ENCODE peak calls at places on chromosomes 4 and X, in seven cellular contexts. One of them, this sample, is unnamed.

GRCh38 chr4:107151173-107151572 is 115.1 kb upstream of the DKK2 start:
- DNase-seq in dorsolateral prefrontal cortex: no peak
- DNase-seq in aorta: no peak
- DNase-seq in amniotic epithelial cell: no peak
- DNase-seq in HS-5: no peak
- DNase-seq in AG04450: no peak
- DNase-seq in activated gamma-delta T cell treated with anti-CD3 and anti-CD28 coated beads, Interleukin-2, amount 50 U/mL, for 16 hours: no peak
- DNase-seq in this sample: no peak

GRCh38 chrX:25083661-25084060 is 67.9 kb upstream of the ARX start:
- DNase-seq in dorsolateral prefrontal cortex: no peak
- DNase-seq in AG04450: no peak
- DNase-seq in amniotic epithelial cell: no peak
- DNase-seq in activated gamma-delta T cell treated with anti-CD3 and anti-CD28 coated beads, Interleukin-2, amount 50 U/mL, for 16 hours: no peak
- DNase-seq in aorta: no peak
- DNase-seq in HS-5: peak; percentile 13
- DNase-seq in this sample: peak; percentile 46

GRCh38 chr4:61445374-61446063 is 245.4 kb downstream of the ADGRL3 start:
- DNase-seq in aorta: no peak
- DNase-seq in HS-5: no peak
- DNase-seq in amniotic epithelial cell: no peak
- DNase-seq in AG04450: no peak
- DNase-seq in activated gamma-delta T cell treated with anti-CD3 and anti-CD28 coated beads, Interleukin-2, amount 50 U/mL, for 16 hours: no peak
- DNase-seq in dorsolateral prefrontal cortex: no peak
- DNase-seq in this sample: no peak

GRCh38 chrX:22486326-22486725 is 213.6 kb downstream of the CBLL2 start:
- DNase-seq in activated gamma-delta T cell treated with anti-CD3 and anti-CD28 coated beads, Interleukin-2, amount 50 U/mL, for 16 hours: no peak
- DNase-seq in HS-5: no peak
- DNase-seq in dorsolateral prefrontal cortex: no peak
- DNase-seq in AG04450: no peak
- DNase-seq in amniotic epithelial cell: peak; percentile 49
- DNase-seq in aorta: no peak
- DNase-seq in this sample: no peak

GRCh38 chr4:77072195-77072753 is 3.5 kb downstream of the CCNI start:
- DNase-seq in HS-5: no peak
- DNase-seq in activated gamma-delta T cell treated with anti-CD3 and anti-CD28 coated beads, Interleukin-2, amount 50 U/mL, for 16 hours: no peak
- DNase-seq in aorta: no peak
- DNase-seq in AG04450: no peak
- DNase-seq in amniotic epithelial cell: no peak
- DNase-seq in dorsolateral prefrontal cortex: no peak
- DNase-seq in this sample: peak; percentile 58

GRCh38 chrX:78708830-78709229 is 38.7 kb upstream of the LPAR4 start:
- DNase-seq in amniotic epithelial cell: no peak
- DNase-seq in AG04450: no peak
- DNase-seq in dorsolateral prefrontal cortex: no peak
- DNase-seq in activated gamma-delta T cell treated with anti-CD3 and anti-CD28 coated beads, Interleukin-2, amount 50 U/mL, for 16 hours: no peak
- DNase-seq in HS-5: no peak
- DNase-seq in aorta: no peak
- DNase-seq in this sample: no peak

GRCh38 chrX:115940888-115941332 is 229.6 kb upstream of the AGTR2 start:
- DNase-seq in dorsolateral prefrontal cortex: peak; percentile 55
- DNase-seq in AG04450: no peak
- DNase-seq in aorta: peak; percentile 81
- DNase-seq in activated gamma-delta T cell treated with anti-CD3 and anti-CD28 coated beads, Interleukin-2, amount 50 U/mL, for 16 hours: no peak
- DNase-seq in amniotic epithelial cell: no peak
- DNase-seq in HS-5: no peak
- DNase-seq in this sample: no peak

GRCh38 chr4:76690091-76690905 is 207.6 kb downstream of the SOWAHB start:
- DNase-seq in AG04450: no peak
- DNase-seq in amniotic epithelial cell: no peak
- DNase-seq in HS-5: no peak
- DNase-seq in dorsolateral prefrontal cortex: no peak
- DNase-seq in aorta: no peak
- DNase-seq in activated gamma-delta T cell treated with anti-CD3 and anti-CD28 coated beads, Interleukin-2, amount 50 U/mL, for 16 hours: no peak
- DNase-seq in this sample: no peak

GRCh38 chrX:44314259-44314734 is 29.2 kb downstream of the EFHC2 start:
- DNase-seq in activated gamma-delta T cell treated with anti-CD3 and anti-CD28 coated beads, Interleukin-2, amount 50 U/mL, for 16 hours: no peak
- DNase-seq in AG04450: peak; percentile 0
- DNase-seq in aorta: no peak
- DNase-seq in HS-5: peak; percentile 24
- DNase-seq in amniotic epithelial cell: peak; percentile 88
- DNase-seq in dorsolateral prefrontal cortex: no peak
- DNase-seq in this sample: no peak

GRCh38 chr4:139312552-139313332 is 10.5 kb upstream of the NDUFC1 start:
- DNase-seq in activated gamma-delta T cell treated with anti-CD3 and anti-CD28 coated beads, Interleukin-2, amount 50 U/mL, for 16 hours: no peak
- DNase-seq in HS-5: no peak
- DNase-seq in dorsolateral prefrontal cortex: no peak
- DNase-seq in aorta: no peak
- DNase-seq in AG04450: no peak
- DNase-seq in amniotic epithelial cell: no peak
- DNase-seq in this sample: no peak

GRCh38 chr4:5192271-5192670 is 141.0 kb downstream of the STK32B start:
- DNase-seq in HS-5: no peak
- DNase-seq in aorta: no peak
- DNase-seq in amniotic epithelial cell: no peak
- DNase-seq in AG04450: no peak
- DNase-seq in activated gamma-delta T cell treated with anti-CD3 and anti-CD28 coated beads, Interleukin-2, amount 50 U/mL, for 16 hours: no peak
- DNase-seq in dorsolateral prefrontal cortex: no peak
- DNase-seq in this sample: no peak

GRCh38 chr4:104395219-104395618 is 99.5 kb downstream of the CXXC4 start:
- DNase-seq in AG04450: no peak
- DNase-seq in dorsolateral prefrontal cortex: no peak
- DNase-seq in amniotic epithelial cell: no peak
- DNase-seq in aorta: no peak
- DNase-seq in activated gamma-delta T cell treated with anti-CD3 and anti-CD28 coated beads, Interleukin-2, amount 50 U/mL, for 16 hours: no peak
- DNase-seq in HS-5: peak; percentile 14
- DNase-seq in this sample: no peak

GRCh38 chr4:81786063-81786763 is 314.5 kb upstream of the RASGEF1B start:
- DNase-seq in AG04450: no peak
- DNase-seq in dorsolateral prefrontal cortex: no peak
- DNase-seq in activated gamma-delta T cell treated with anti-CD3 and anti-CD28 coated beads, Interleukin-2, amount 50 U/mL, for 16 hours: no peak
- DNase-seq in aorta: no peak
- DNase-seq in HS-5: no peak
- DNase-seq in amniotic epithelial cell: no peak
- DNase-seq in this sample: no peak

GRCh38 chr4:88429401-88429800 is 27.5 kb upstream of the HERC5 start:
- DNase-seq in amniotic epithelial cell: no peak
- DNase-seq in dorsolateral prefrontal cortex: no peak
- DNase-seq in activated gamma-delta T cell treated with anti-CD3 and anti-CD28 coated beads, Interleukin-2, amount 50 U/mL, for 16 hours: no peak
- DNase-seq in HS-5: no peak
- DNase-seq in AG04450: no peak
- DNase-seq in aorta: no peak
- DNase-seq in this sample: no peak

GRCh38 chr4:83285022-83285387 is 407 bp upstream of the COQ2 start:
- DNase-seq in HS-5: no peak
- DNase-seq in aorta: no peak
- DNase-seq in amniotic epithelial cell: peak; percentile 60
- DNase-seq in dorsolateral prefrontal cortex: no peak
- DNase-seq in activated gamma-delta T cell treated with anti-CD3 and anti-CD28 coated beads, Interleukin-2, amount 50 U/mL, for 16 hours: no peak
- DNase-seq in AG04450: no peak
- DNase-seq in this sample: no peak

GRCh38 chr4:118035309-118035708 is 1.0 kb downstream of the NDST3 start:
- DNase-seq in HS-5: no peak
- DNase-seq in aorta: no peak
- DNase-seq in AG04450: no peak
- DNase-seq in amniotic epithelial cell: no peak
- DNase-seq in activated gamma-delta T cell treated with anti-CD3 and anti-CD28 coated beads, Interleukin-2, amount 50 U/mL, for 16 hours: no peak
- DNase-seq in dorsolateral prefrontal cortex: no peak
- DNase-seq in this sample: no peak

GRCh38 chrX:42955349-42955748 is 177.4 kb upstream of the PPP1R2C start:
- DNase-seq in dorsolateral prefrontal cortex: no peak
- DNase-seq in aorta: no peak
- DNase-seq in amniotic epithelial cell: no peak
- DNase-seq in HS-5: no peak
- DNase-seq in AG04450: no peak
- DNase-seq in activated gamma-delta T cell treated with anti-CD3 and anti-CD28 coated beads, Interleukin-2, amount 50 U/mL, for 16 hours: no peak
- DNase-seq in this sample: no peak

GRCh38 chr4:76745264-76745663 is 152.7 kb downstream of the SOWAHB start:
- DNase-seq in aorta: no peak
- DNase-seq in AG04450: no peak
- DNase-seq in dorsolateral prefrontal cortex: no peak
- DNase-seq in activated gamma-delta T cell treated with anti-CD3 and anti-CD28 coated beads, Interleukin-2, amount 50 U/mL, for 16 hours: no peak
- DNase-seq in HS-5: no peak
- DNase-seq in amniotic epithelial cell: peak; percentile 13
- DNase-seq in this sample: no peak

GRCh38 chrX:149652232-149652981 is 20.8 kb upstream of the TMEM185A start:
- DNase-seq in amniotic epithelial cell: no peak
- DNase-seq in HS-5: no peak
- DNase-seq in aorta: no peak
- DNase-seq in dorsolateral prefrontal cortex: no peak
- DNase-seq in AG04450: no peak
- DNase-seq in activated gamma-delta T cell treated with anti-CD3 and anti-CD28 coated beads, Interleukin-2, amount 50 U/mL, for 16 hours: no peak
- DNase-seq in this sample: no peak